ENCODE peak calls at places on chromosomes 5 and 9, in six cellular contexts. W, S, U, B, L and F are unnamed samples.

GRCh38 chr9:127095416-127095815 is 27.0 kb downstream of the ANGPTL2 start:
- DNase-seq in B (no peak), W (no peak), L (no peak), U (no peak), S (no peak), F (no peak)

GRCh38 chr9:100714372-100715099 is 136.7 kb downstream of the CAVIN4 start:
- DNase-seq in S (no peak), W (no peak), L (peak), U (peak), B (peak), F (peak)

GRCh38 chr5:96934291-96934694 is 1.6 kb upstream of the LNPEP start:
- DNase-seq in B (peak), S (no peak), W (no peak), L (peak), U (peak), F (peak)

GRCh38 chr5:1330146-1330846 is 14.6 kb downstream of the CLPTM1L start:
- DNase-seq in S (no peak), L (no peak), W (no peak), B (no peak), U (no peak), F (no peak)

GRCh38 chr5:78542321-78542840 is 106.2 kb downstream of the LHFPL2 start:
- DNase-seq in W (no peak), B (no peak), S (no peak), U (no peak), L (no peak), F (no peak)

GRCh38 chr5:113526421-113526820 is 12.9 kb downstream of the YTHDC2 start:
- DNase-seq in L (no peak), S (no peak), U (no peak), B (no peak), W (no peak), F (no peak)

GRCh38 chr5:76723266-76723665 is 7.3 kb downstream of the F2R start:
- DNase-seq in L (no peak), W (no peak), S (no peak), U (no peak), B (no peak), F (no peak)

GRCh38 chr9:108867829-108868228 is 5.8 kb downstream of the ACTL7A start:
- DNase-seq in S (no peak), U (no peak), B (no peak), L (no peak), W (no peak), F (no peak)

GRCh38 chr5:138686668-138687067 is 66.6 kb upstream of the CTNNA1 start:
- DNase-seq in L (no peak), W (no peak), U (peak), B (no peak), S (no peak), F (no peak)

GRCh38 chr5:154493274-154493673 is 15.2 kb upstream of the HAND1 start:
- DNase-seq in L (no peak), S (no peak), U (no peak), W (no peak), B (no peak), F (no peak)

GRCh38 chr5:168724227-168724626 is 145.1 kb upstream of the PANK3 start:
- DNase-seq in U (no peak), L (no peak), S (no peak), B (no peak), W (no peak), F (no peak)

GRCh38 chr5:83927140-83927733 is 206.6 kb upstream of the HAPLN1 start:
- DNase-seq in L (peak), S (no peak), U (peak), W (peak), B (peak), F (peak)

GRCh38 chr9:86406366-86406765 is 52.2 kb upstream of the TUT7 start:
- DNase-seq in W (no peak), S (peak), B (peak), U (peak), L (peak), F (no peak)

GRCh38 chr5:113989913-113990305 is 372.0 kb upstream of the KCNN2 start:
- DNase-seq in S (no peak), L (no peak), B (no peak), W (no peak), U (no peak), F (no peak)

GRCh38 chr5:144549580-144549979 is 378.9 kb downstream of the KCTD16 start:
- DNase-seq in U (peak), L (no peak), W (no peak), S (no peak), B (no peak), F (no peak)

GRCh38 chr5:73591102-73591695 is 25.7 kb downstream of the UTP15 start:
- DNase-seq in W (peak), U (peak), B (peak), S (no peak), L (peak), F (peak)

GRCh38 chr5:180116441-180117377 is 45.1 kb upstream of the RNF130 start:
- DNase-seq in B (peak), L (no peak), U (no peak), S (no peak), W (no peak), F (no peak)

GRCh38 chr5:153672347-153673090 is 182.0 kb downstream of the GRIA1 start:
- DNase-seq in B (no peak), L (no peak), U (no peak), S (peak), W (no peak), F (no peak)

GRCh38 chr5:181186902-181187499 is 18.0 kb downstream of the TRIM7 start:
- DNase-seq in B (peak), U (no peak), W (no peak), S (no peak), L (no peak), F (no peak)

GRCh38 chr9:35549466-35549865 is 55.6 kb upstream of the TESK1 start:
- DNase-seq in S (no peak), W (no peak), B (no peak), L (no peak), U (no peak), F (no peak)

GRCh38 chr5:15592728-15593127 is 92.7 kb downstream of the FBXL7 start:
- DNase-seq in W (no peak), S (no peak), B (no peak), L (no peak), U (no peak), F (no peak)

GRCh38 chr5:120151181-120151580 is 312.9 kb upstream of the PRR16 start:
- DNase-seq in L (no peak), W (no peak), S (no peak), B (no peak), U (peak), F (no peak)

GRCh38 chr9:32344551-32345182 is 39.8 kb upstream of the ACO1 start:
- DNase-seq in L (no peak), U (peak), W (no peak), S (no peak), B (no peak), F (no peak)

GRCh38 chr9:111622626-111623025 is 8.5 kb upstream of the DNAJC25 start:
- DNase-seq in W (no peak), U (peak), L (peak), B (peak), S (no peak), F (no peak)

GRCh38 chr5:435961-436640 is 6.9 kb upstream of the EXOC3 start:
- DNase-seq in B (peak), W (no peak), L (no peak), S (no peak), U (peak), F (no peak)

GRCh38 chr5:25570067-25570583 is 925.3 kb upstream of the CDH10 start:
- DNase-seq in B (no peak), L (no peak), W (no peak), S (no peak), U (no peak), F (no peak)

GRCh38 chr5:172782169-172783039 is 11.4 kb upstream of the DUSP1 start:
- DNase-seq in L (no peak), S (no peak), B (peak), U (peak), W (no peak), F (no peak)

GRCh38 chr5:9057406-9058000 is 488.4 kb downstream of the SEMA5A start:
- DNase-seq in L (no peak), W (no peak), U (no peak), B (no peak), S (peak), F (no peak)

GRCh38 chr9:96048116-96048953 is 172.8 kb downstream of the ERCC6L2 start:
- DNase-seq in B (no peak), W (no peak), U (no peak), S (no peak), L (no peak), F (peak)

GRCh38 chr5:115946655-115947054 is 15.6 kb upstream of the LVRN start:
- DNase-seq in L (no peak), S (no peak), W (no peak), U (peak), B (peak), F (no peak)

GRCh38 chr9:93948456-93949072 is 6.6 kb downstream of the BARX1 start:
- DNase-seq in U (no peak), L (no peak), S (no peak), B (no peak), W (no peak), F (no peak)

GRCh38 chr9:96858670-96859069 is 4.4 kb upstream of the ZNF782 start:
- DNase-seq in L (no peak), B (no peak), U (no peak), W (no peak), S (no peak), F (no peak)

GRCh38 chr9:88477300-88477751 is 57.7 kb upstream of the NXNL2 start:
- DNase-seq in S (no peak), W (no peak), L (no peak), U (peak), B (no peak), F (no peak)

GRCh38 chr5:4442221-4442620 is 697.9 kb upstream of the ADAMTS16 start:
- DNase-seq in S (no peak), B (no peak), U (no peak), W (no peak), L (no peak), F (no peak)

GRCh38 chr5:174626521-174626920 is 97.9 kb upstream of the MSX2 start:
- DNase-seq in B (no peak), W (no peak), L (no peak), U (no peak), S (no peak), F (no peak)

GRCh38 chr5:157860898-157861894 is 2.3 kb upstream of the CLINT1 start:
- DNase-seq in U (no peak), W (peak), S (no peak), B (no peak), L (no peak), F (no peak)

GRCh38 chr9:37454238-37454637 is 11.0 kb downstream of the ZBTB5 start:
- DNase-seq in B (no peak), S (no peak), W (no peak), U (peak), L (no peak), F (no peak)

GRCh38 chr9:37452611-37453010 is 12.6 kb downstream of the ZBTB5 start:
- DNase-seq in S (no peak), U (no peak), L (peak), W (no peak), B (no peak), F (no peak)

GRCh38 chr9:37453827-37454226 is 11.4 kb downstream of the ZBTB5 start:
- DNase-seq in L (no peak), S (no peak), W (no peak), B (no peak), U (no peak), F (no peak)

GRCh38 chr9:37456808-37457207 is 8.4 kb downstream of the ZBTB5 start:
- DNase-seq in U (no peak), L (no peak), B (no peak), W (no peak), S (no peak), F (no peak)

GRCh38 chr9:37455884-37456647 is 9.2 kb downstream of the ZBTB5 start:
- DNase-seq in S (no peak), W (no peak), U (no peak), L (no peak), B (no peak), F (no peak)
- TF ChIP-seq CTCF in S (no peak), W (no peak), U (no peak), L (no peak), B (no peak), F (no peak)

DNA sequence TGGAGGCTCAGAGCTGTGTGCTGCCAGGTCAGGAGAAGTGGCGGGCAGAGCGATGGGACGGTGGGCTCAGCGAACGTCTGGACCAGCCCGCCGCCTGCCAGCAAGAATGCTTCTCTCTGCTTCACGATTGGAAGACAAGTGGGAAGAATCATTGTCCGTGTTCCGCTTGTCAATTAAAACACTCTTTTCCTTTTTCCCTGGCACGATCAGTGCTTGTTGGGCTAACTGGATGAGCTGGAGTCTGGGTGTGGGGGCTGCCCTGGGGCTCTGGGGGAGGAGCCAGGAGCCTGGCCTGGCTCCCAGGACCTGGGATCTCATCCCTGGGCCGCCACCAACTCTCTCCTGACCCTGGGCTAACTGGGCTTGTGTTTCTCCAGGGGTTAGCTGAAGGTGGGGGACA is 1.7 kb downstream of the COL5A1 start:
- DNase-seq in S (no peak), B (no peak), U (peak), L (no peak), W (no peak), F (no peak)
- H3K4me3 ChIP-seq in S (peak), B (peak), U (peak), L (peak), W (peak), F (peak)

DNA sequence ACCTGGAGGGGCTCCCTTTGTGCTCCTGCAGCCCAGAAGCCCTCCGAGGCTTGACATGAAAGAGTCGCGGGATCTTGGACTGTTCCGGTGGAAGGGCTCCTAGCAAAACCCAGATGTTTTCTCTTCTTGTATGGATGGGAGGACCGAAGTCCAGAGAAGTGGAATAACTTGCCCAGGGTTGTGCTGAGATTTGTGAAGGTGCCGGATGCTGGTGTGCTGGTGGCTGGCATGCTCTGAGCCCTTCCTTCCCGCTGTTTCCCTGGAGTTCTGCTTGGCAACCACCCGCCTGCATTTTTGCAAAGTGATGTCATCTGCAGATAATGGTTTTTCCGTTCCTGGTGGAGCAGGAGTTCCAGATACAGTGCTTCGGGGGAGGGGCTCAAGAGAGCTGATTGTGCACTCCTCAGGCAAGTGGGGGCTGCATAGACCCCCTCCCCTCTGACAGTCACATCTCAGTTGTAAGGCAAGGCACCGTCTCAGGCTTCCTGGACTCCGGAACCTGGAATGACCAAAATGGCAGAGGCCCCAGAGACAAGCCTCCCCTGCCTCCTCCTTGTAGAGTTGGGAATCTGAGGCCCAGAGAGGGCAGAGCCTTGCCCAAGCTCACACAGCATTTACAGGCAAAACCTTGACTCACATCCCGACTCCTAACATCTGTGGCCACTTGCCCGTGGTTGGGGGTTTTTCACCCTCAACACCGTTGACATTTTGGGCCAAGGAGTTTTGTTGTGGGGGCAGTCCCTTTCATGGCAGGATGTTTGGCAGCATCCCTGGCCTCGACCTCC is 157.0 kb downstream of the RGS3 start:
- DNase-seq in L (peak), U (peak), W (no peak), B (peak), S (no peak), F (peak)
- TF ChIP-seq POLR2A in L (no peak), U (peak), W (no peak), B (no peak), S (no peak), F (no peak)

GRCh38 chr9:5578018-5578697 is 50.7 kb upstream of the RIC1 start:
- DNase-seq in S (no peak), B (no peak), L (no peak), W (no peak), U (peak), F (no peak)

GRCh38 chr9:5571629-5572232 is 57.2 kb upstream of the RIC1 start:
- DNase-seq in W (no peak), S (no peak), L (no peak), U (no peak), B (no peak), F (no peak)

GRCh38 chr9:5574097-5574496 is 54.8 kb upstream of the RIC1 start:
- DNase-seq in B (no peak), S (no peak), L (no peak), U (no peak), W (no peak), F (no peak)

GRCh38 chr9:5577225-5577624 is 51.7 kb upstream of the RIC1 start:
- DNase-seq in U (no peak), L (no peak), B (no peak), W (no peak), S (no peak), F (no peak)

DNA sequence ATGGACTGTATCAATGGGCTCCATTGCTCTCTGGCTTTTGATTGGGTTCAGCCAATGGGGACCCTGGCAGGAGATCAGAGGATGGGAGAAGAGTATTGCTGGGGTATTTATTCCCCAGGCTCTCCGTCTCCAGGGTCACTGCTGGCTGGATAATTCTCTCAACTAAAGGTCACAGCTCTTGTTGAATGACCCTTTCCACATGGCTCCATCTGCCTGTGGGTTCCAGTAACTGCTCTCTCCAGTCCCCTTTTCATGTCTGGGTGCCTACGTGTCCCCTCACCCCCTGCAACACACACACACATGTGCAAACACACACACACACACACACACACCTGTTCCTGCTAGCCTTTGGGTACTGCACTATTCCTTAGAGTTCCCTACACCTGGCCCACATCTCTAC is 53.9 kb upstream of the RIC1 start:
- DNase-seq in W (no peak), B (no peak), U (no peak), S (no peak), L (no peak), F (no peak)
- TF ChIP-seq CTCF in W (no peak), B (no peak), U (no peak), S (no peak), L (no peak), F (no peak)

DNA sequence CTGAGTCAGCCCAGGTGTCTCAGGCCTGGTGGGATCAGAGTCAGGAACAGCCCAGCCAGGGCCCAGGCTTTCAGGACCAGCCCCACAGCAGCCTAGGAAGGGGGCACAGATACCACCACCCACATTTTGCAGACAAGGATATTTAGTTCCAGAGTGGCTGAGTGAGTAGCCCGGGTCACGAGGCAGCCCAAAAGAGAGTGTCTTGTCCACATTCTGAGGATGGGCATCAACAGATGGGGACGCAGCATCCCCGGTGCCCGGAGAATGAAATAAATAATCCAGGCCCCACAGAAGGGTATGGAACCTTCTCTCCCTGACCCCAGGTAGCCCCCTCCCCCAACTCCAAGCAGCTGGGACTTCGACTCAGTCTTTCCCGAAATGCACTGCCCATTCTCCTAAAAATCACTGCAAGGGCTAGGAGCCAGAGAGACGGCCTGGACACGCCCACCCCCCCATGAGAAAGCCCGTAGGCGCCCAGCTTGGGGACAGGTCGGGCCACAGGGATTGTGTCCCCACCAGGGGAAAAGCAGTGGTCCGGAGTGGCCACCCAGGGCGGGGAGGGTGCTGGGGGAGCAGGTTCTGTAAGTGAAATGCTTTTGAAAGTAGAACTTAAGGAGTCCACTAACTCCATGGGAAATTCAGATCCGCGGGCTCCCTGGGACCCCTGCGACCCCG is 6.9 kb downstream of the LHX3 start:
- DNase-seq in B (no peak), U (no peak), S (no peak), L (no peak), W (no peak), F (no peak)
- H3K4me3 ChIP-seq in B (peak), U (no peak), S (no peak), L (no peak), W (no peak), F (peak)

DNA sequence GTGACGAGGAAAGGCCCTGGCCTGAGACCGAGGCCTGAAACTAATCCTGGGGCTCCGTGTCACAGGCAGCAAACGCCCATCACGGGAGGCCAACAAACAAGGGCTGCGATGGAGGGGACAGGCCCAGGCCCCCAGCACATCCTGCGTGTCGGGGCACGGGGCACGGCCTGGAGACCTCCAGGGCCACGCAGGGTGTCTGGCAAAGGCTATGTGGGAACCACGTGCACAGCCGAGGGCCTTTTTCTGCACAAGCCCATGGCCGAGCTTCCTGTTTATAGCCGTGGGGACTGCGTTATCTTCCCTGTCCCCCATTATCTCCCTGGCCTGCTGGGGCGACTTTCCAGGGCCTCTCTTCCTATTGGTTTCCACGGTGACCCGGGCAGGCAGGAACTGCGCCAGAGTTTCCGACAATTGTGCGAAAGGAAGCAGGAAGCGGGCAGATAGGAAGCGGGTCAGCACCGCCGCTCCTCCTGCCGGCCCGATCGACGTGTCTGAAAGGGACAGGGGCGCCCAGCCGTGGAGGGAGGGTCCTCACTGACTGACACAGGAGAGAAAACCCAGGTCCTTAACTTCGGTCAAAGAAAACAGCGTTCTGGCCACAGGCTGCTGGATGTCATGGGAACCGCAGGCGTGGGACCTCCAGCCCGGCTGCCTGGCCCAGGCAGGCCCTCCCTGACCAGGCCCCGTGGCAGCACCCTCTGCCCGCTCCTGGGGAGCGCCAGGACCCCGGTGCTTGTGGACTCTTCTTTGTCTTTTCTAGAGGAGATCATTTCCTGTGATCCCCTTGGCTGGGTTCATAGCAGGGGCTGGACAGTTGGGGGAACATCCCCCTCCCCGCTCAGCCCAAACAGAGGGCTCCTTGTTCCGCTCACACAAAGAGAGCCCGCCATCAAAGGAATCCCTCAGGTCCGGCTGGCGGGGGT is 29.1 kb upstream of the SEC16A start:
- DNase-seq in U (no peak), L (peak), S (no peak), W (no peak), B (no peak), F (peak)
- TF ChIP-seq POLR2A in U (no peak), L (no peak), S (no peak), W (no peak), B (no peak), F (no peak)